ENCODE peak calls at places on chromosome 2, in four cellular contexts. W is tibial nerve; B is activated naive CD4-positive, alpha-beta T cell; T is progenitor cell of endocrine pancreas. H is an unnamed sample.

GRCh38 chr2:8543412-8544167 is 138.3 kb upstream of the ID2 start:
- DNase-seq in W (peak), B (peak), T (no peak), H (peak)

GRCh38 chr2:73993799-73994543 is 9.3 kb downstream of the TET3 start:
- DNase-seq in W (no peak), B (no peak), T (no peak), H (no peak)

GRCh38 chr2:85996591-85996990 is 107.8 kb upstream of the ST3GAL5 start:
- DNase-seq in W (no peak), B (no peak), T (peak), H (no peak)

GRCh38 chr2:179588486-179589145 is 272.8 kb downstream of the ZNF385B start:
- DNase-seq in W (no peak), B (no peak), T (no peak), H (no peak)

GRCh38 chr2:26511466-26511865 is 33.5 kb upstream of the OTOF start:
- DNase-seq in W (no peak), B (no peak), T (no peak), H (no peak)

GRCh38 chr2:104504331-104505073 is 349.4 kb upstream of the POU3F3 start:
- DNase-seq in W (no peak), B (no peak), T (no peak), H (no peak)

GRCh38 chr2:129865976-129866375 is 113.5 kb upstream of the RAB6C start:
- DNase-seq in W (no peak), B (no peak), T (no peak), H (no peak)

GRCh38 chr2:85537600-85538506 is 1.1 kb upstream of the MAT2A start:
- DNase-seq in W (peak), B (no peak), T (peak), H (no peak)

GRCh38 chr2:75627902-75628504 is 18.6 kb upstream of the MRPL19 start:
- DNase-seq in W (peak), B (peak), T (peak), H (no peak)

GRCh38 chr2:12318427-12319057 is 398.2 kb upstream of the TRIB2 start:
- DNase-seq in W (no peak), B (no peak), T (no peak), H (no peak)

GRCh38 chr2:120759543-120760331 is 24.1 kb downstream of the GLI2 start:
- DNase-seq in W (no peak), B (no peak), T (no peak), H (no peak)

GRCh38 chr2:7672027-7672684 is 754.9 kb downstream of the RNF144A start:
- DNase-seq in W (no peak), B (peak), T (peak), H (no peak)

GRCh38 chr2:239826786-239827510 is 198.2 kb downstream of the NDUFA10 start:
- DNase-seq in W (no peak), B (no peak), T (peak), H (no peak)

GRCh38 chr2:140680862-140681261 is 1450.0 kb downstream of the LRP1B start:
- DNase-seq in W (no peak), B (no peak), T (no peak), H (no peak)

GRCh38 chr2:241935314-241935713 is 65.8 kb downstream of the RTP5 start:
- DNase-seq in W (no peak), B (no peak), T (no peak), H (no peak)

GRCh38 chr2:149489452-149489851 is 98.1 kb downstream of the MMADHC start:
- DNase-seq in W (no peak), B (no peak), T (no peak), H (no peak)

GRCh38 chr2:46518848-46519247 is 39.5 kb downstream of the TMEM247 start:
- DNase-seq in W (no peak), B (no peak), T (no peak), H (no peak)

GRCh38 chr2:30197570-30197969 is 33.8 kb upstream of the LBH start:
- DNase-seq in W (no peak), B (no peak), T (no peak), H (no peak)

GRCh38 chr2:152560163-152560562 is 157.1 kb downstream of the PRPF40A start:
- DNase-seq in W (no peak), B (no peak), T (no peak), H (no peak)

GRCh38 chr2:98554116-98554861 is 54.0 kb downstream of the COA5 start:
- DNase-seq in W (no peak), B (no peak), T (no peak), H (no peak)

GRCh38 chr2:171432969-171433762 is 624 bp downstream of the METTL8 start:
- DNase-seq in W (no peak), B (no peak), T (no peak), H (no peak)

H was measured in thoracic aorta.